ENCODE peak calls at places on chromosomes 2 and 18, in four cellular contexts. U is central memory CD4-positive, alpha-beta T cell; C is activated effector memory CD4-positive, alpha-beta T cell treated with anti-CD3 and anti-CD28 coated beads, Interleukin-2, amount 50 U/mL, for 16 hours; F is activated naive CD4-positive, alpha-beta T cell. O is an unnamed sample.

GRCh38 chr2:222861411-222862067 is 703 bp downstream of the ACSL3 start:
- DNase-seq in F (peak), U (peak), C (peak), O (peak)

GRCh38 chr2:38483773-38484501 is 106.9 kb upstream of the ATL2 start:
- DNase-seq in C (no peak), F (no peak), U (no peak), O (no peak)

GRCh38 chr2:136056077-136056688 is 61.8 kb downstream of the CXCR4 start:
- DNase-seq in F (no peak), U (no peak), C (no peak), O (no peak)

GRCh38 chr18:55419939-55420664 is 167.9 kb downstream of the TCF4 start:
- DNase-seq in C (no peak), F (no peak), U (no peak), O (no peak)

GRCh38 chr18:35582310-35582682 is 756 bp downstream of the GALNT1 start:
- DNase-seq in C (no peak), U (no peak), F (no peak), O (no peak)

GRCh38 chr2:197079832-197080555 is 153.5 kb upstream of the PGAP1 start:
- DNase-seq in F (no peak), U (no peak), C (no peak), O (no peak)

GRCh38 chr2:167332358-167332757 is 444.1 kb downstream of the XIRP2 start:
- DNase-seq in C (no peak), U (no peak), F (no peak), O (no peak)

GRCh38 chr2:170928036-170928823 is 823 bp upstream of the GORASP2 start:
- DNase-seq in C (no peak), U (no peak), F (no peak), O (no peak)

GRCh38 chr2:230668939-230669303 is 43.7 kb upstream of the CAB39 start:
- DNase-seq in C (no peak), F (no peak), U (no peak), O (no peak)

GRCh38 chr2:238818576-238818975 is 29.3 kb upstream of the TWIST2 start:
- DNase-seq in U (no peak), F (no peak), C (no peak), O (no peak)

GRCh38 chr2:190514676-190515075 is 19.8 kb downstream of the NEMP2 start:
- DNase-seq in C (no peak), U (no peak), F (no peak), O (no peak)

GRCh38 chr2:233940376-233941276 is 23.5 kb downstream of the TRPM8 start:
- DNase-seq in U (no peak), F (no peak), C (no peak), O (no peak)

GRCh38 chr2:159265171-159265576 is 21.3 kb downstream of the WDSUB1 start:
- DNase-seq in U (no peak), C (no peak), F (no peak), O (no peak)

GRCh38 chr2:188292446-188293239 is 969 bp downstream of the GULP1 start:
- DNase-seq in F (no peak), C (no peak), U (no peak), O (peak)

GRCh38 chr18:8188196-8188595 is 421.0 kb upstream of the RAB12 start:
- DNase-seq in F (no peak), U (no peak), C (no peak), O (no peak)

GRCh38 chr18:46278481-46279465 is 174.6 kb downstream of the HAUS1 start:
- DNase-seq in U (no peak), C (no peak), F (no peak), O (no peak)

GRCh38 chr2:27375513-27376099 is 4.9 kb downstream of the ZNF513 start:
- DNase-seq in F (no peak), U (no peak), C (no peak), O (no peak)

O was measured in mesenteric fat pad.